ENCODE peak calls at places on chromosomes 13 and 19, in seven cellular contexts. D is heart left ventricle, A is caudate nucleus, V is spleen, I is Peyer's patch, L is esophagus squamous epithelium, F is left ventricle myocardium inferior. H is an unnamed sample.

GRCh38 chr19:53537126-53537522 is 821 bp upstream of the ZNF331 start:
- DNase-seq in L (no peak), A (no peak), F (no peak), V (no peak), I (no peak), D (no peak), H (no peak)

GRCh38 chr13:58081301-58081820 is 449.8 kb downstream of the PCDH17 start:
- DNase-seq in D (no peak), V (no peak), F (no peak), L (no peak), A (no peak), I (no peak), H (no peak)

GRCh38 chr19:6769006-6769637 is 1.9 kb upstream of the SH2D3A start:
- DNase-seq in F (no peak), V (no peak), A (no peak), D (no peak), I (no peak), L (no peak), H (no peak)

GRCh38 chr19:41144403-41144802 is 30.2 kb downstream of the CYP2F1 start:
- DNase-seq in F (peak), I (peak), D (peak), L (peak), V (peak), A (peak), H (peak)

GRCh38 chr19:45767881-45768643 is 990 bp downstream of the SIX5 start:
- DNase-seq in V (peak), A (no peak), D (peak), I (peak), F (peak), L (no peak), H (no peak)

GRCh38 chr19:13588953-13589833 is 82.9 kb upstream of the CACNA1A start:
- DNase-seq in I (peak), V (peak), L (no peak), D (peak), A (peak), F (peak), H (peak)

GRCh38 chr13:42977219-42977659 is 14.8 kb downstream of the EPSTI1 start:
- DNase-seq in V (no peak), I (no peak), D (no peak), L (no peak), A (no peak), F (no peak), H (no peak)

GRCh38 chr19:53864308-53864836 is 3.3 kb upstream of the MYADM start:
- DNase-seq in D (no peak), L (no peak), V (no peak), A (peak), I (no peak), F (no peak), H (no peak)

GRCh38 chr13:103883698-103884097 is 817.5 kb upstream of the SLC10A2 start:
- DNase-seq in V (no peak), L (no peak), D (no peak), I (no peak), A (no peak), F (no peak), H (no peak)

GRCh38 chr19:18590273-18591272 is 2.0 kb downstream of the REX1BD start:
- DNase-seq in F (no peak), A (peak), V (no peak), L (no peak), I (no peak), D (no peak), H (no peak)
- H3K27ac ChIP-seq in F (peak), A (peak), V (peak), L (no peak), I (no peak), D (no peak), H (no peak)

GRCh38 chr19:33446156-33446917 is 72.8 kb downstream of the CEBPG start:
- DNase-seq in I (no peak), A (no peak), F (peak), V (peak), D (no peak), L (no peak), H (no peak)
- H3K27ac ChIP-seq in I (no peak), A (no peak), F (no peak), V (no peak), D (no peak), L (no peak), H (no peak)

DNA sequence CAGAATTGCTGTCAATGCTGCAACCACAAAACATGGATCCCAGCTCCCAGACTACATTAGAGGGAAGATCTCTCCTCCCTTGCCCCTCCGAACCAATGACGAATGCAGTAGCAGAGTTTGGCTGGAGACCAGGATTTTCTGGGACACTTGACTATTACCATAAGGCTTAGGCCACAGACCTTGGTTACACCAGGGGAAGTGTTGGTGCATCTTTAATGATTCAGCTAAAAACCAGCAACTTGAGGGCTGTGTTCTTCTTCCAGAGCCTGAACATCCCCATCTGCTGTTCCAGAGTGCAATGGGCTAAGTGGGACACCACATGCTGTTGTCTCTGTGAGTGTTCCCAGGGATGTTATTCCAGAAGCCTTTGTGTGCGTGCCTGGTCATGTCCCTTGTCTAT is 528.2 kb downstream of the LMO7 start:
- DNase-seq in V (no peak), F (no peak), L (no peak), D (no peak), I (no peak), A (no peak), H (no peak)
- H3K27ac ChIP-seq in V (no peak), F (no peak), L (no peak), D (no peak), I (no peak), A (no peak), H (no peak)

DNA sequence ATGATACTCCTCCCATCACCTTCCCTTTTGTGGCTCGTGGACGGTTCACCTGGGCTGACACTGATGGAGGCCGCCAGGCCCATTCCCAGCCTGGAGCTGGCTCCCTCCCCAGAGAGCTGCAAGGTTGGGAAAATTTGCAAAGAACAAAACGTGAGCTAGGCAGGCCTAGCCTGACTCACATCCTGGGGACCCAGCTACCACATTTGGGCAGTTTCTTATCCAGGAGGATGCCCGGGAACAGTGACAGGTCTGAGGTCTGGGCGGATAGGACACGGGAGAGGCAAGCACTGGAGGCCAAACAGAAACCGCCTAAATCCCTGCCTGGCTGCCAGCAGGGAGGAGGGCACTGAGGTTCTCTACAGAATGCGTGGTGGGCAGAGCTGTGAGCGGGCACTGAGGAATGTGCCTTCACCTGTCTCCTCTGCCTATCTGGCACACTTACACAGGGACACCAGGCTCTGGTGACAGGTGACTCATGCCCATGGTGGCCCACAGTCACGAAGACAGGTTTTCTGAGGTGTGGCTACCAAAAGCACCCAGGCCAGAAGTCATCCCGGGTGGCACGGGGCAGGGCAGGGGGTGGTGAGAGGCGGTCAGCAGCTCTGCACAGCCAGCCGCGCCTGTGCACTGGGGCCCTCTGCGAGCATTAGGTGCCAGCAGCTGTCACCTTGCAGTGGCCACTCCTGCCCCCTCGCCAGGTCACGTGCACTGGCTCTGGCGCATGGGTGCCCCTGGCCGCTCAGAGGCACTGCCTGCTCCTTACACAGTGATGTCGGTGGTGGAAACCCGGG is 23.2 kb downstream of the SH3GL1 start:
- DNase-seq in A (no peak), F (no peak), L (no peak), V (no peak), D (no peak), I (no peak), H (no peak)
- H3K27ac ChIP-seq in A (no peak), F (peak), L (peak), V (peak), D (no peak), I (peak), H (peak)

GRCh38 chr19:15249912-15250634 is 17.8 kb upstream of the EPHX3 start:
- DNase-seq in I (no peak), D (peak), F (peak), L (no peak), V (no peak), A (no peak), H (no peak)
- H3K27ac ChIP-seq in I (peak), D (peak), F (peak), L (peak), V (peak), A (peak), H (no peak)

GRCh38 chr13:49446473-49446872 is 2.4 kb downstream of the SETDB2 start:
- DNase-seq in V (no peak), I (no peak), F (no peak), D (no peak), A (no peak), L (no peak), H (no peak)

GRCh38 chr13:49448753-49449152 is 4.7 kb downstream of the SETDB2 start:
- DNase-seq in V (no peak), I (no peak), D (no peak), F (no peak), A (no peak), L (no peak), H (no peak)

GRCh38 chr13:49453465-49453864 is 9.4 kb downstream of the SETDB2 start:
- DNase-seq in L (no peak), I (no peak), V (no peak), D (no peak), A (no peak), F (no peak), H (no peak)

GRCh38 chr13:49452725-49453457 is 8.8 kb downstream of the SETDB2 start:
- DNase-seq in A (no peak), F (no peak), I (no peak), D (no peak), V (no peak), L (no peak), H (no peak)

GRCh38 chr13:49450105-49450819 is 6.2 kb downstream of the SETDB2 start:
- DNase-seq in A (no peak), D (no peak), F (no peak), L (no peak), I (no peak), V (no peak), H (no peak)
- H3K27ac ChIP-seq in A (no peak), D (no peak), F (no peak), L (no peak), I (no peak), V (no peak), H (no peak)

H was measured in effector memory CD4-positive, alpha-beta T cell.